ENCODE peak calls at places on chromosomes 3 and 15, in five cellular contexts. S, P, X, B and L are unnamed samples.

GRCh38 chr15:52183562-52184173 is 7.5 kb downstream of the GNB5 start:
- DNase-seq in P (peak), B (peak), X (peak), S (no peak), L (peak)

GRCh38 chr3:94225176-94225742 is 162.4 kb downstream of the NSUN3 start:
- DNase-seq in P (no peak), S (no peak), B (no peak), X (no peak), L (no peak)

GRCh38 chr15:34009656-34010055 is 29.3 kb downstream of the AVEN start:
- DNase-seq in P (no peak), B (no peak), X (no peak), S (no peak), L (no peak)

GRCh38 chr3:133459400-133459799 is 59.5 kb downstream of the BFSP2 start:
- DNase-seq in B (peak), S (no peak), X (no peak), P (no peak), L (no peak)

GRCh38 chr3:28039234-28039633 is 202.2 kb upstream of the CMC1 start:
- DNase-seq in X (no peak), P (no peak), S (no peak), B (no peak), L (no peak)

GRCh38 chr3:101854608-101855304 is 5.4 kb downstream of the NFKBIZ start:
- DNase-seq in X (no peak), S (no peak), B (no peak), P (no peak), L (no peak)

GRCh38 chr15:40525855-40526254 is 39.0 kb downstream of the CCDC32 start:
- DNase-seq in X (no peak), S (no peak), B (no peak), P (no peak), L (no peak)

GRCh38 chr3:157029365-157029790 is 130.6 kb downstream of the CCNL1 start:
- DNase-seq in P (no peak), S (no peak), X (no peak), B (no peak), L (no peak)

GRCh38 chr15:88619796-88620195 is 1.3 kb upstream of the AEN start:
- DNase-seq in S (no peak), X (no peak), P (peak), B (no peak), L (no peak)

GRCh38 chr3:126780666-126781065 is 76.6 kb downstream of the CHCHD6 start:
- DNase-seq in X (no peak), P (no peak), B (no peak), S (no peak), L (no peak)

GRCh38 chr15:78301813-78302212 is 2.4 kb upstream of the SKIC8 start:
- DNase-seq in B (no peak), X (peak), P (no peak), S (no peak), L (no peak)

GRCh38 chr3:114892880-114893279 is 254.2 kb downstream of the ZBTB20 start:
- DNase-seq in P (no peak), X (no peak), B (no peak), S (no peak), L (no peak)

GRCh38 chr15:78201281-78202190 is 32.8 kb downstream of the ACSBG1 start:
- DNase-seq in S (no peak), P (no peak), X (no peak), B (no peak), L (peak)

GRCh38 chr3:111392911-111393351 is 149.1 kb upstream of the CD96 start:
- DNase-seq in P (no peak), B (no peak), X (peak), S (no peak), L (no peak)

GRCh38 chr3:113439576-113439975 is 1.7 kb downstream of the CFAP44 start:
- DNase-seq in B (no peak), X (no peak), P (no peak), S (no peak), L (no peak)

GRCh38 chr3:131591394-131591990 is 88.7 kb upstream of the MRPL3 start:
- DNase-seq in X (peak), B (no peak), P (peak), S (no peak), L (no peak)

GRCh38 chr15:71753346-71753745 is 57.0 kb upstream of the NR2E3 start:
- DNase-seq in S (no peak), X (no peak), B (no peak), P (no peak), L (no peak)

GRCh38 chr3:192831111-192831644 is 86.5 kb downstream of the MB21D2 start:
- DNase-seq in B (no peak), X (no peak), P (no peak), S (no peak), L (peak)

GRCh38 chr3:15633766-15634588 is 32.4 kb downstream of the BTD start:
- DNase-seq in B (no peak), X (no peak), S (no peak), P (no peak), L (no peak)

GRCh38 chr3:197336348-197336747 is 37.9 kb upstream of the DLG1 start:
- DNase-seq in X (no peak), P (peak), S (no peak), B (no peak), L (no peak)

GRCh38 chr3:65576228-65576627 is 462.5 kb downstream of the MAGI1 start:
- DNase-seq in S (no peak), P (no peak), X (no peak), B (no peak), L (no peak)

GRCh38 chr3:48088056-48088748 is 72.0 kb upstream of the MAP4 start:
- DNase-seq in S (no peak), X (peak), B (no peak), P (no peak), L (peak)

GRCh38 chr3:131381445-131382291 is at the start of gene NUDT16:
- DNase-seq in B (peak), P (peak), X (peak), S (peak), L (peak)

GRCh38 chr3:197793246-197793645 is 2.2 kb downstream of the LRCH3 start:
- DNase-seq in X (no peak), B (no peak), P (no peak), S (no peak), L (no peak)

GRCh38 chr15:101808201-101808600 is 3.8 kb upstream of the OR4F15 start:
- DNase-seq in P (no peak), S (no peak), B (no peak), X (no peak), L (no peak)

GRCh38 chr3:115699741-115700140 is 76.4 kb downstream of the GAP43 start:
- DNase-seq in P (no peak), B (no peak), X (no peak), S (no peak), L (no peak)

GRCh38 chr3:130826516-130826915 is 67.4 kb upstream of the ATP2C1 start:
- DNase-seq in P (no peak), B (no peak), S (no peak), X (peak), L (no peak)

GRCh38 chr15:82919231-82919886 is 33.2 kb downstream of the HOMER2 start:
- DNase-seq in X (peak), B (peak), S (no peak), P (no peak), L (no peak)

GRCh38 chr3:3665546-3665945 is 133.7 kb upstream of the LRRN1 start:
- DNase-seq in S (no peak), P (no peak), B (no peak), X (peak), L (no peak)

GRCh38 chr3:141452045-141452444 is 34.8 kb upstream of the RASA2 start:
- DNase-seq in P (peak), B (no peak), X (peak), S (no peak), L (no peak)